ENCODE peak calls at places on chromosomes 16 and 17, in five cellular contexts. One of them, this sample, is unnamed.

GRCh38 chr16:53055603-53056527 is 1.1 kb downstream of the CHD9 start:
- DNase-seq in uterus: peak
- DNase-seq in CD8-positive, alpha-beta T cell: no peak
- DNase-seq in AG09309: peak
- DNase-seq in HFF-Myc: no peak
- DNase-seq in this sample: peak

GRCh38 chr17:38448208-38448776 is 20.0 kb downstream of the ARHGAP23 start:
- DNase-seq in uterus: no peak
- DNase-seq in CD8-positive, alpha-beta T cell: no peak
- DNase-seq in AG09309: no peak
- DNase-seq in HFF-Myc: no peak
- DNase-seq in this sample: no peak

GRCh38 chr16:50985733-50986132 is 165.3 kb downstream of the SALL1 start:
- DNase-seq in uterus: no peak
- DNase-seq in CD8-positive, alpha-beta T cell: no peak
- DNase-seq in AG09309: no peak
- DNase-seq in HFF-Myc: no peak
- DNase-seq in this sample: no peak

GRCh38 chr17:35841505-35841904 is 27.2 kb downstream of the HEATR9 start:
- DNase-seq in uterus: no peak
- DNase-seq in CD8-positive, alpha-beta T cell: no peak
- DNase-seq in AG09309: no peak
- DNase-seq in HFF-Myc: no peak
- DNase-seq in this sample: no peak

GRCh38 chr17:2120550-2121335 is 65.8 kb downstream of the HIC1 start:
- DNase-seq in uterus: no peak
- DNase-seq in CD8-positive, alpha-beta T cell: no peak
- DNase-seq in AG09309: peak
- DNase-seq in HFF-Myc: peak
- DNase-seq in this sample: no peak

GRCh38 chr17:77451271-77451893 is 310.6 kb downstream of the SEC14L1 start:
- DNase-seq in uterus: peak
- DNase-seq in CD8-positive, alpha-beta T cell: peak
- DNase-seq in AG09309: no peak
- DNase-seq in HFF-Myc: no peak
- DNase-seq in this sample: peak

GRCh38 chr17:82929011-82929622 is 89.3 kb upstream of the ZNF750 start:
- DNase-seq in uterus: no peak
- DNase-seq in CD8-positive, alpha-beta T cell: no peak
- DNase-seq in AG09309: no peak
- DNase-seq in HFF-Myc: no peak
- DNase-seq in this sample: no peak

GRCh38 chr16:67024384-67024896 is 4.5 kb upstream of the CBFB start:
- DNase-seq in uterus: peak
- DNase-seq in CD8-positive, alpha-beta T cell: no peak
- DNase-seq in AG09309: no peak
- DNase-seq in HFF-Myc: no peak
- DNase-seq in this sample: no peak

GRCh38 chr17:65173284-65173793 is 36.2 kb downstream of the RGS9 start:
- DNase-seq in uterus: no peak
- DNase-seq in CD8-positive, alpha-beta T cell: peak
- DNase-seq in AG09309: no peak
- DNase-seq in HFF-Myc: peak
- DNase-seq in this sample: peak

GRCh38 chr16:86095131-86095752 is 196.3 kb downstream of the IRF8 start:
- DNase-seq in uterus: no peak
- DNase-seq in CD8-positive, alpha-beta T cell: no peak
- DNase-seq in AG09309: no peak
- DNase-seq in HFF-Myc: no peak
- DNase-seq in this sample: no peak

GRCh38 chr17:4301066-4301465 is 37.3 kb upstream of the ANKFY1 start:
- DNase-seq in uterus: no peak
- DNase-seq in CD8-positive, alpha-beta T cell: no peak
- DNase-seq in AG09309: no peak
- DNase-seq in HFF-Myc: no peak
- DNase-seq in this sample: no peak

GRCh38 chr16:81798311-81799137 is 19.4 kb downstream of the PLCG2 start:
- DNase-seq in uterus: no peak
- DNase-seq in CD8-positive, alpha-beta T cell: no peak
- DNase-seq in AG09309: no peak
- DNase-seq in HFF-Myc: no peak
- DNase-seq in this sample: peak

GRCh38 chr16:87415441-87415840 is 23.3 kb downstream of the MAP1LC3B start:
- DNase-seq in uterus: no peak
- DNase-seq in CD8-positive, alpha-beta T cell: no peak
- DNase-seq in AG09309: no peak
- DNase-seq in HFF-Myc: no peak
- DNase-seq in this sample: no peak

GRCh38 chr17:70636517-70637133 is 467.3 kb downstream of the KCNJ2 start:
- DNase-seq in uterus: no peak
- DNase-seq in CD8-positive, alpha-beta T cell: no peak
- DNase-seq in AG09309: peak
- DNase-seq in HFF-Myc: peak
- DNase-seq in this sample: peak

GRCh38 chr17:3532859-3533142 is 24.8 kb downstream of the TRPV3 start:
- DNase-seq in uterus: no peak
- DNase-seq in CD8-positive, alpha-beta T cell: no peak
- DNase-seq in AG09309: no peak
- DNase-seq in HFF-Myc: no peak
- DNase-seq in this sample: no peak

GRCh38 chr17:1159781-1160180 is 20.0 kb downstream of the ABR start:
- DNase-seq in uterus: no peak
- DNase-seq in CD8-positive, alpha-beta T cell: no peak
- DNase-seq in AG09309: no peak
- DNase-seq in HFF-Myc: no peak
- DNase-seq in this sample: no peak

GRCh38 chr17:35645923-35646322 is 58.8 kb downstream of the AP2B1 start:
- DNase-seq in uterus: no peak
- DNase-seq in CD8-positive, alpha-beta T cell: no peak
- DNase-seq in AG09309: no peak
- DNase-seq in HFF-Myc: no peak
- DNase-seq in this sample: no peak

GRCh38 chr17:48597775-48598631 is 4.4 kb upstream of the HOXB5 start:
- DNase-seq in uterus: peak
- DNase-seq in CD8-positive, alpha-beta T cell: no peak
- DNase-seq in AG09309: no peak
- DNase-seq in HFF-Myc: no peak
- DNase-seq in this sample: peak

GRCh38 chr17:1003972-1004768 is 7.2 kb downstream of the TIMM22 start:
- DNase-seq in uterus: no peak
- DNase-seq in CD8-positive, alpha-beta T cell: no peak
- DNase-seq in AG09309: no peak
- DNase-seq in HFF-Myc: no peak
- DNase-seq in this sample: no peak

GRCh38 chr17:61002316-61002736 is 324.7 kb downstream of the BCAS3 start:
- DNase-seq in uterus: no peak
- DNase-seq in CD8-positive, alpha-beta T cell: no peak
- DNase-seq in AG09309: peak
- DNase-seq in HFF-Myc: peak
- DNase-seq in this sample: peak

GRCh38 chr17:74072340-74072739 is 131.1 kb upstream of the RPL38 start:
- DNase-seq in uterus: no peak
- DNase-seq in CD8-positive, alpha-beta T cell: no peak
- DNase-seq in AG09309: no peak
- DNase-seq in HFF-Myc: no peak
- DNase-seq in this sample: no peak

GRCh38 chr17:74071280-74071679 is 132.2 kb upstream of the RPL38 start:
- DNase-seq in uterus: no peak
- DNase-seq in CD8-positive, alpha-beta T cell: no peak
- DNase-seq in AG09309: no peak
- DNase-seq in HFF-Myc: no peak
- DNase-seq in this sample: no peak

DNA sequence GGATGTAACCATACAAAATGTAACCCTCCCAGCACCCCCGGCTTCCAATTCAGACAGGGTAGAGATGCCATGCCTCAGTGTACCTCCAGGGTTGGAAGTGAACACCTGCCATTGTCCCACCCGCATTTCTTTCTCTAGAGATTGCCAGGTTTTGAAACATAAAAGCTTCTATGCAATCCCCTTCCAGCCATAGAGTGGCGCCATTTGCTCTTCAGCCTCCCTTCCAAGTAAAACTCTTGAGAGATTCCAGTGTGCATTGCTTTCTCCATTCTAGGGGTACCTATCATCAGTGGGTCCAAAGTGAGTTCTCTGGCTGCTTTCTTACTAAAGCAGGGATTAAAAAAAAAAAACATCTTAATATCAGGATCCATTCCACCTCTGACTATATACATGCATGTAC is 133.1 kb upstream of the RPL38 start:
- DNase-seq in uterus: no peak
- DNase-seq in CD8-positive, alpha-beta T cell: no peak
- DNase-seq in AG09309: no peak
- DNase-seq in HFF-Myc: no peak
- DNase-seq in this sample: no peak
- TF ChIP-seq CTCF in uterus: no peak
- TF ChIP-seq CTCF in CD8-positive, alpha-beta T cell: no peak
- TF ChIP-seq CTCF in AG09309: no peak
- TF ChIP-seq CTCF in HFF-Myc: no peak
- TF ChIP-seq CTCF in this sample: peak

DNA sequence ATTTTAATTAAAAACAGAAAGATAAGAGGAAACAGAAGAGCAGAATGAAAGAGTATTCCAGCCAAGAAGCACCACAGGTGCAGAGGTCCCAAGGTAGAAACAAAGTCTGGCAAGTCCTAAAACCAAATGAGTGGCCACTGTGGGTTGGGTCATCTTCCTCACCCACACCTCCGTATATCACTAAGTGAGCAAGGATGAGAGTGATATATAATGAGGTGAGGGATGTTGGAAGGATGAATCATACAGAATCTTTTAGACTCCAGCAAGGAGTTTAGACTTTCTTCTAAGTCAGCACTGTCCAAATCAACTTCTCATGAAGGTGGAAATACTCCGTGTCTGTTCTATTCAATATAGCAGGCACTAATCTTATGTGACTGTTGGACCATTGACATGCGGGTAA is 70.8 kb downstream of the SHISA9 start:
- DNase-seq in uterus: no peak
- DNase-seq in CD8-positive, alpha-beta T cell: no peak
- DNase-seq in AG09309: no peak
- DNase-seq in HFF-Myc: no peak
- DNase-seq in this sample: no peak
- TF ChIP-seq CTCF in uterus: no peak
- TF ChIP-seq CTCF in CD8-positive, alpha-beta T cell: no peak
- TF ChIP-seq CTCF in AG09309: no peak
- TF ChIP-seq CTCF in HFF-Myc: no peak
- TF ChIP-seq CTCF in this sample: no peak

DNA sequence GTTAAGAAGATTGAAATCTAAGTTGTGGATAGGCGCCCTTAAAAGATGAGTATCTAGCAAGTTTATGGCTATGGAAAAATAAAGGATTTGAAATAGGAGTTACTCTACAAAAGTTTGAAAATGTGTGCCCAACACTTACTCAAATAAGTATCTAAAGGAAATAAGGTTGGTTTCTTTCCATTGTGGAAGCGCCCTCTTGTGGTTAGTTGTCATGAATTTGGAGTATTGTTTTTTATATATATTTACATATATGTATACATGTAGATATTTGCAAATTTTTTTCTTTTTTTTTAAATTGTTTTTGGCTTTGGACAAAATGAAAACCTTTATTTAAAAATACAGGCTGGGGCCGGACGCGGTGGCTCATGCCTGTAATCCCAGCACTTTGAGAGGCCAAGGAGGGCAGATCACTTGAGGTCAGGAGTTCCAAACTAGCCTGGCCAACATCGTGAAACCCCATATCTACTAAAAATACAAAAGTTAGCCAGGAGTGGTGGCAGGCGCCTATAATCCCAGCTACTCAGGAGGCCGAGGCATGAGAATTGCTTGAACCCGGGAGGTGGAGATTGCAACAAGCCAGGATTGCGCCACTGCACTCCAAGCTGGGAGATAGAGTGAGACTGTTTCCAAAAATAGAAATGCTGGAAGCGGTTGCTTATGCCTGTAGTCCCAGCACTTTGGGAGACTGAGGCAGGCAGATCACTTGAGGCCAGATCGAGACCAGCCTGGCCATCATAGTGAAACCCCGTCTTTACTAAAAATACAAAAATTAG is 24.0 kb upstream of the VPS4A start:
- DNase-seq in uterus: peak
- DNase-seq in CD8-positive, alpha-beta T cell: no peak
- DNase-seq in AG09309: peak
- DNase-seq in HFF-Myc: peak
- DNase-seq in this sample: peak
- TF ChIP-seq CTCF in uterus: peak
- TF ChIP-seq CTCF in CD8-positive, alpha-beta T cell: peak
- TF ChIP-seq CTCF in AG09309: peak
- TF ChIP-seq CTCF in HFF-Myc: peak
- TF ChIP-seq CTCF in this sample: peak

GRCh38 chr17:42798011-42798382 is 507 bp downstream of the COA3 start:
- DNase-seq in uterus: no peak
- DNase-seq in CD8-positive, alpha-beta T cell: no peak
- DNase-seq in AG09309: no peak
- DNase-seq in HFF-Myc: no peak
- DNase-seq in this sample: no peak

GRCh38 chr17:42796066-42796758 is 2.3 kb downstream of the COA3 start:
- DNase-seq in uterus: no peak
- DNase-seq in CD8-positive, alpha-beta T cell: no peak
- DNase-seq in AG09309: no peak
- DNase-seq in HFF-Myc: no peak
- DNase-seq in this sample: no peak

GRCh38 chr17:42797067-42798007 is 1.2 kb downstream of the COA3 start:
- DNase-seq in uterus: no peak
- DNase-seq in CD8-positive, alpha-beta T cell: no peak
- DNase-seq in AG09309: no peak
- DNase-seq in HFF-Myc: no peak
- DNase-seq in this sample: no peak

GRCh38 chr17:42795465-42795864 is 3.0 kb downstream of the COA3 start:
- DNase-seq in uterus: no peak
- DNase-seq in CD8-positive, alpha-beta T cell: no peak
- DNase-seq in AG09309: no peak
- DNase-seq in HFF-Myc: no peak
- DNase-seq in this sample: no peak

DNA sequence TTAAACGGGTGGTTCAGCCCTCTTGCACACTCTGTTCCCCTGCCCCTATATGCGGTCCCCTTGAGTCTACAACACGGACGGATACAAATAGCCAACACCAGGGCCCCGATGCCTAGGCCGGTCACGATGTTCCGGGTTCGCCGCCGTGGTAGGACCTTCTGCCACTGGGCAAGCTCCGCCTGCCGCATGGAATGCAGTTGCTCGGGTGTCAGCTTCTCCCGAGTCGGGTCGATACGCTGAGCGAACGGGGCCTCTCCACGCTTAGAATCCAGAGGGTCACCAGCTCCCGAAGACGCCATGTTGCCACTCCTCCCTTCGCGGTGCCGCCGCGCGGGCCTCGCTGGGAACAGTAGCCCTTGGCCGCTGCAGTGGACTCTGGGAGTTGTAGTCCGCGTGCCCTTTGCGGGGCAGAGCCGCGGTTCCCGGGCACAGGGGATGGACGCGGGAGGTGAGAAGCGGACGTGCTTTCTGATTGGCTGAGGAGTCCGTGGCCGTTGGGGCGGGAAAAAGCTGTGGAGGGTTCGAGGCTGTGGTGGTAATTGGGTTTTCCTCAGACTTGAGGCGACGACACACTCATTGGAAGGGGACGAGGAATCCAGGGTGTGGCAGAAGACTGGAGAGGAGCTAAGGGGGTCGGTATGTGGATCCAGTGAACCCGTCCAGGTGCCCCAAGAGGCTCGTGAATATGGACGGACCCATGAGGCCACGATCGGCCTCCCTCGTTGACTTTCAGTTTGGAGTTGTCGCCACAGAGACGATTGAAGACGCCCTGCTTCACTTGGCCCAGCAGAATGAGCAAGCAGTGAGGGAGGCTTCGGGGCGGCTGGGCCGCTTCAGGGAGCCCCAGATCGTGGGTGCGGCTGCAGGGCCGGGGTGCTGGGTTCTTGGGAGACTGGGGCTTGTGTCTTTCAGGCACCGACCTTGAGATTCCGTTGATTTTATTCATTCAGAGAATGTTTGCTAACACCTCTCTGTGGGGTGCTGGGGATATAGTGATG is at the start of the genes CNTD1 and COA3:
- DNase-seq in uterus: peak
- DNase-seq in CD8-positive, alpha-beta T cell: peak
- DNase-seq in AG09309: peak
- DNase-seq in HFF-Myc: peak
- DNase-seq in this sample: peak
- TF ChIP-seq CTCF in uterus: no peak
- TF ChIP-seq CTCF in CD8-positive, alpha-beta T cell: no peak
- TF ChIP-seq CTCF in AG09309: no peak
- TF ChIP-seq CTCF in HFF-Myc: no peak
- TF ChIP-seq CTCF in this sample: no peak

This sample was measured in A673.